ENCODE peak calls at places on chromosome 7, in five cellular contexts. H is activated naive CD8-positive, alpha-beta T cell treated with anti-CD3 and anti-CD28 coated beads for 36 hours; K is HCT116; U is amniotic stem cell; D is NCI-H82. X is an unnamed sample.

GRCh38 chr7:157645539-157645938 is 308.7 kb downstream of the DNAJB6 start:
- DNase-seq in H (no peak), U (no peak), D (no peak), K (no peak), X (no peak)

GRCh38 chr7:89312561-89312960 is 517.0 kb upstream of the TEX47 start:
- DNase-seq in U (no peak), H (no peak), D (no peak), K (no peak), X (no peak)

GRCh38 chr7:100022621-100023020 is 7.2 kb downstream of the ZKSCAN1 start:
- DNase-seq in H (no peak), D (no peak), K (no peak), U (no peak), X (no peak)

GRCh38 chr7:8442814-8443304 is 9.4 kb downstream of the NXPH1 start:
- DNase-seq in H (peak; percentile 72), D (no peak), K (no peak), U (no peak), X (peak; percentile 61)

GRCh38 chr7:96729795-96730194 is 20.1 kb upstream of the SEM1 start:
- DNase-seq in K (no peak), U (no peak), H (no peak), D (no peak), X (no peak)

GRCh38 chr7:41465571-41465970 is 237.3 kb downstream of the INHBA start:
- DNase-seq in D (no peak), H (no peak), U (no peak), K (no peak), X (no peak)

GRCh38 chr7:87600130-87601124 is at the start of gene ABCB1:
- DNase-seq in K (peak; percentile 19), H (peak; percentile 68), U (peak; percentile 67), D (peak; percentile 51), X (peak; percentile 52)

GRCh38 chr7:158098125-158099030 is 489.2 kb downstream of the PTPRN2 start:
- DNase-seq in D (no peak), U (no peak), H (no peak), K (no peak), X (no peak)

GRCh38 chr7:113283861-113284260 is 165.5 kb upstream of the SMIM30 start:
- DNase-seq in H (no peak), K (no peak), U (peak; percentile 12), D (peak; percentile 18), X (no peak)

GRCh38 chr7:25256424-25256823 is 28.1 kb upstream of the NPVF start:
- DNase-seq in K (no peak), U (no peak), D (peak; percentile 93), H (no peak), X (no peak)

GRCh38 chr7:66213637-66214036 is 8.5 kb downstream of the TPST1 start:
- DNase-seq in K (no peak), D (no peak), U (no peak), H (no peak), X (no peak)

GRCh38 chr7:48173983-48174382 is 2.7 kb downstream of the ABCA13 start:
- DNase-seq in U (no peak), K (no peak), D (no peak), H (no peak), X (no peak)

GRCh38 chr7:69439636-69440325 is 158.5 kb upstream of the AUTS2 start:
- DNase-seq in H (no peak), K (no peak), D (no peak), U (no peak), X (no peak)

GRCh38 chr7:117472335-117472734 is 7.5 kb upstream of the CFTR start:
- DNase-seq in H (no peak), K (no peak), D (no peak), U (no peak), X (no peak)

GRCh38 chr7:498678-499641 is 20.7 kb downstream of the PDGFA start:
- DNase-seq in H (no peak), U (no peak), D (no peak), K (no peak), X (no peak)

GRCh38 chr7:133040178-133040577 is 41.7 kb downstream of the CHCHD3 start:
- DNase-seq in D (no peak), K (no peak), H (no peak), U (no peak), X (no peak)

GRCh38 chr7:78783179-78783962 is 670.1 kb downstream of the MAGI2 start:
- DNase-seq in D (no peak), K (no peak), U (no peak), H (no peak), X (no peak)

GRCh38 chr7:90312745-90313144 is 8.4 kb downstream of the FAM237B start:
- DNase-seq in K (no peak), D (no peak), H (no peak), U (no peak), X (no peak)

GRCh38 chr7:3605222-3605621 is 304.2 kb downstream of the SDK1 start:
- DNase-seq in U (no peak), D (no peak), H (no peak), K (no peak), X (no peak)

GRCh38 chr7:75945297-75946168 is 30.6 kb downstream of the POR start:
- DNase-seq in U (no peak), H (no peak), D (no peak), K (no peak), X (no peak)

GRCh38 chr7:133310232-133310852 is 57.5 kb downstream of the EXOC4 start:
- DNase-seq in U (no peak), K (no peak), D (peak; percentile 58), H (no peak), X (no peak)

GRCh38 chr7:93945756-93946540 is 24.4 kb downstream of the GNG11 start:
- DNase-seq in D (no peak), H (no peak), K (no peak), U (no peak), X (no peak)

GRCh38 chr7:132773527-132773956 is 197.3 kb upstream of the PLXNA4 start:
- DNase-seq in K (no peak), H (no peak), U (no peak), D (no peak), X (no peak)

GRCh38 chr7:157538735-157539134 is 201.9 kb downstream of the DNAJB6 start:
- DNase-seq in H (no peak), K (no peak), U (no peak), D (no peak), X (no peak)

GRCh38 chr7:365593-365992 is 75.6 kb downstream of the FOXL3 start:
- DNase-seq in D (no peak), H (no peak), K (no peak), U (no peak), X (no peak)

GRCh38 chr7:151755131-151755787 is 121.7 kb downstream of the PRKAG2 start:
- DNase-seq in K (no peak), H (peak; percentile 17), D (no peak), U (no peak), X (no peak)

GRCh38 chr7:3979956-3980643 is 679.0 kb downstream of the SDK1 start:
- DNase-seq in U (no peak), D (no peak), K (no peak), H (no peak), X (no peak)

GRCh38 chr7:87218941-87219544 is 489 bp downstream of the TMEM243 start:
- DNase-seq in H (peak; percentile 38), K (no peak), U (peak; percentile 22), D (peak; percentile 52), X (no peak)

GRCh38 chr7:108094933-108095710 is 35.0 kb downstream of the LAMB4 start:
- DNase-seq in U (peak; percentile 14), H (no peak), D (peak; percentile 51), K (no peak), X (no peak)

GRCh38 chr7:98165827-98166667 is 45.2 kb upstream of the BHLHA15 start:
- DNase-seq in H (peak; percentile 62), D (peak; percentile 50), K (peak; percentile 7), U (no peak), X (no peak)

GRCh38 chr7:84112771-84113170 is 81.8 kb downstream of the SEMA3A start:
- DNase-seq in U (no peak), D (no peak), K (no peak), H (no peak), X (no peak)

GRCh38 chr7:30977896-30978564 is 14.3 kb downstream of the GHRHR start:
- DNase-seq in H (peak; percentile 18), D (peak; percentile 72), U (no peak), K (peak; percentile 33), X (no peak)

GRCh38 chr7:127995157-127995865 is 35.9 kb downstream of the LRRC4 start:
- DNase-seq in H (no peak), U (no peak), D (no peak), K (no peak), X (no peak)

GRCh38 chr7:94240902-94241301 is 153.8 kb upstream of the COL1A2 start:
- DNase-seq in D (no peak), H (no peak), K (no peak), U (no peak), X (no peak)

GRCh38 chr7:64180989-64181388 is 26.0 kb upstream of the ZNF735 start:
- DNase-seq in K (no peak), U (no peak), D (peak; percentile 21), H (no peak), X (no peak)

X was measured in T-helper 2 cell treated with Interferon-gamma antibody and Interleukin-4, amounts not matched to agents 5 μg/mL and 100 μg/mL, for 36 hours.